ENCODE peak calls at places on chromosomes 3 and 15, in five cellular contexts. One of them, this sample, is unnamed.

GRCh38 chr15:57761562-57761961 is 55.0 kb downstream of the POLR2M start:
- DNase-seq in hepatic stellate cell: no peak
- DNase-seq in T follicular helper cell: no peak
- DNase-seq in C1 segment of cervical spinal cord: no peak
- DNase-seq in cortex of kidney: no peak
- DNase-seq in this sample: no peak

GRCh38 chr3:11168406-11168805 is 14.1 kb downstream of the HRH1 start:
- DNase-seq in C1 segment of cervical spinal cord: no peak
- DNase-seq in cortex of kidney: no peak
- DNase-seq in T follicular helper cell: no peak
- DNase-seq in hepatic stellate cell: no peak
- DNase-seq in this sample: no peak

GRCh38 chr15:89136084-89136806 is 48.0 kb downstream of the ABHD2 start:
- DNase-seq in cortex of kidney: no peak
- DNase-seq in hepatic stellate cell: no peak
- DNase-seq in C1 segment of cervical spinal cord: no peak
- DNase-seq in T follicular helper cell: no peak
- DNase-seq in this sample: no peak

GRCh38 chr3:17551333-17551732 is 191.1 kb downstream of the TBC1D5 start:
- DNase-seq in C1 segment of cervical spinal cord: no peak
- DNase-seq in hepatic stellate cell: no peak
- DNase-seq in cortex of kidney: no peak
- DNase-seq in T follicular helper cell: no peak
- DNase-seq in this sample: no peak

GRCh38 chr15:33045066-33045810 is 149.3 kb downstream of the FMN1 start:
- DNase-seq in C1 segment of cervical spinal cord: no peak
- DNase-seq in hepatic stellate cell: no peak
- DNase-seq in cortex of kidney: no peak
- DNase-seq in T follicular helper cell: no peak
- DNase-seq in this sample: no peak

GRCh38 chr15:99076109-99076508 is 28.8 kb upstream of the SYNM start:
- DNase-seq in T follicular helper cell: no peak
- DNase-seq in hepatic stellate cell: no peak
- DNase-seq in C1 segment of cervical spinal cord: no peak
- DNase-seq in cortex of kidney: no peak
- DNase-seq in this sample: no peak

GRCh38 chr3:28186748-28187147 is 54.7 kb upstream of the CMC1 start:
- DNase-seq in T follicular helper cell: no peak
- DNase-seq in hepatic stellate cell: no peak
- DNase-seq in C1 segment of cervical spinal cord: no peak
- DNase-seq in cortex of kidney: no peak
- DNase-seq in this sample: no peak

GRCh38 chr3:152581941-152582340 is 253.0 kb upstream of the P2RY1 start:
- DNase-seq in hepatic stellate cell: no peak
- DNase-seq in cortex of kidney: no peak
- DNase-seq in T follicular helper cell: no peak
- DNase-seq in C1 segment of cervical spinal cord: no peak
- DNase-seq in this sample: no peak

GRCh38 chr15:25052191-25052999 is 97.6 kb downstream of the SNRPN start:
- DNase-seq in C1 segment of cervical spinal cord: no peak
- DNase-seq in hepatic stellate cell: no peak
- DNase-seq in cortex of kidney: no peak
- DNase-seq in T follicular helper cell: no peak
- DNase-seq in this sample: no peak

GRCh38 chr3:40042752-40043443 is 233.5 kb downstream of the MYRIP start:
- DNase-seq in cortex of kidney: no peak
- DNase-seq in C1 segment of cervical spinal cord: no peak
- DNase-seq in hepatic stellate cell: no peak
- DNase-seq in T follicular helper cell: no peak
- DNase-seq in this sample: no peak

GRCh38 chr3:11140054-11140712 is 14.1 kb upstream of the HRH1 start:
- DNase-seq in T follicular helper cell: no peak
- DNase-seq in cortex of kidney: no peak
- DNase-seq in hepatic stellate cell: no peak
- DNase-seq in C1 segment of cervical spinal cord: no peak
- DNase-seq in this sample: peak; percentile 36

GRCh38 chr3:120469440-120470415 is 18.9 kb upstream of the FSTL1 start:
- DNase-seq in T follicular helper cell: no peak
- DNase-seq in hepatic stellate cell: no peak
- DNase-seq in cortex of kidney: no peak
- DNase-seq in C1 segment of cervical spinal cord: no peak
- DNase-seq in this sample: peak; percentile 46

GRCh38 chr3:116331370-116331769 is 113.9 kb downstream of the LSAMP start:
- DNase-seq in T follicular helper cell: no peak
- DNase-seq in cortex of kidney: no peak
- DNase-seq in C1 segment of cervical spinal cord: no peak
- DNase-seq in hepatic stellate cell: no peak
- DNase-seq in this sample: no peak

GRCh38 chr3:150583028-150583427 is 20.1 kb upstream of the SELENOT start:
- DNase-seq in T follicular helper cell: no peak
- DNase-seq in C1 segment of cervical spinal cord: no peak
- DNase-seq in hepatic stellate cell: no peak
- DNase-seq in cortex of kidney: no peak
- DNase-seq in this sample: no peak

GRCh38 chr3:135837977-135838636 is 127.4 kb upstream of the PPP2R3A start:
- DNase-seq in T follicular helper cell: no peak
- DNase-seq in cortex of kidney: no peak
- DNase-seq in hepatic stellate cell: no peak
- DNase-seq in C1 segment of cervical spinal cord: no peak
- DNase-seq in this sample: no peak

GRCh38 chr15:62103431-62103830 is 36.7 kb downstream of the C2CD4A start:
- DNase-seq in T follicular helper cell: no peak
- DNase-seq in cortex of kidney: no peak
- DNase-seq in hepatic stellate cell: no peak
- DNase-seq in C1 segment of cervical spinal cord: no peak
- DNase-seq in this sample: no peak

GRCh38 chr3:65716372-65716771 is 322.3 kb downstream of the MAGI1 start:
- DNase-seq in cortex of kidney: no peak
- DNase-seq in C1 segment of cervical spinal cord: no peak
- DNase-seq in T follicular helper cell: no peak
- DNase-seq in hepatic stellate cell: no peak
- DNase-seq in this sample: no peak

GRCh38 chr3:58032186-58032585 is 24.0 kb downstream of the FLNB start:
- DNase-seq in C1 segment of cervical spinal cord: no peak
- DNase-seq in T follicular helper cell: no peak
- DNase-seq in hepatic stellate cell: no peak
- DNase-seq in cortex of kidney: no peak
- DNase-seq in this sample: no peak

GRCh38 chr3:132016061-132017041 is 18.5 kb downstream of the CPNE4 start:
- DNase-seq in T follicular helper cell: no peak
- DNase-seq in hepatic stellate cell: no peak
- DNase-seq in C1 segment of cervical spinal cord: no peak
- DNase-seq in cortex of kidney: no peak
- DNase-seq in this sample: no peak

GRCh38 chr15:96351801-96352593 is 21.5 kb downstream of the NR2F2 start:
- DNase-seq in C1 segment of cervical spinal cord: no peak
- DNase-seq in T follicular helper cell: no peak
- DNase-seq in hepatic stellate cell: no peak
- DNase-seq in cortex of kidney: no peak
- DNase-seq in this sample: no peak

GRCh38 chr3:171282041-171282440 is 178.2 kb downstream of the TNIK start:
- DNase-seq in hepatic stellate cell: no peak
- DNase-seq in T follicular helper cell: no peak
- DNase-seq in cortex of kidney: no peak
- DNase-seq in C1 segment of cervical spinal cord: no peak
- DNase-seq in this sample: no peak

GRCh38 chr3:133643611-133644010 is 18.1 kb downstream of the TOPBP1 start:
- DNase-seq in C1 segment of cervical spinal cord: no peak
- DNase-seq in hepatic stellate cell: no peak
- DNase-seq in T follicular helper cell: no peak
- DNase-seq in cortex of kidney: no peak
- DNase-seq in this sample: no peak

GRCh38 chr3:73070675-73071575 is 9.5 kb downstream of the EBLN2 start:
- DNase-seq in cortex of kidney: no peak
- DNase-seq in C1 segment of cervical spinal cord: no peak
- DNase-seq in T follicular helper cell: no peak
- DNase-seq in hepatic stellate cell: peak; percentile 58
- DNase-seq in this sample: no peak

GRCh38 chr3:30188713-30189112 is 417.7 kb upstream of the TGFBR2 start:
- DNase-seq in cortex of kidney: no peak
- DNase-seq in T follicular helper cell: no peak
- DNase-seq in C1 segment of cervical spinal cord: no peak
- DNase-seq in hepatic stellate cell: no peak
- DNase-seq in this sample: peak; percentile 22

GRCh38 chr15:62739507-62739906 is 303.0 kb upstream of the TPM1 start:
- DNase-seq in T follicular helper cell: no peak
- DNase-seq in C1 segment of cervical spinal cord: no peak
- DNase-seq in hepatic stellate cell: peak; percentile 70
- DNase-seq in cortex of kidney: no peak
- DNase-seq in this sample: no peak

GRCh38 chr15:61049934-61050333 is 179.2 kb downstream of the RORA start:
- DNase-seq in cortex of kidney: no peak
- DNase-seq in C1 segment of cervical spinal cord: no peak
- DNase-seq in T follicular helper cell: no peak
- DNase-seq in hepatic stellate cell: no peak
- DNase-seq in this sample: no peak

GRCh38 chr3:155370198-155370597 is 76.7 kb upstream of the STRIT1 start:
- DNase-seq in cortex of kidney: no peak
- DNase-seq in T follicular helper cell: no peak
- DNase-seq in C1 segment of cervical spinal cord: no peak
- DNase-seq in hepatic stellate cell: no peak
- DNase-seq in this sample: peak; percentile 66

GRCh38 chr3:54939591-54940300 is 11.9 kb upstream of the LRTM1 start:
- DNase-seq in hepatic stellate cell: no peak
- DNase-seq in T follicular helper cell: no peak
- DNase-seq in cortex of kidney: no peak
- DNase-seq in C1 segment of cervical spinal cord: no peak
- DNase-seq in this sample: no peak

GRCh38 chr3:89360155-89360554 is 252.7 kb downstream of the EPHA3 start:
- DNase-seq in cortex of kidney: no peak
- DNase-seq in C1 segment of cervical spinal cord: no peak
- DNase-seq in hepatic stellate cell: no peak
- DNase-seq in T follicular helper cell: no peak
- DNase-seq in this sample: no peak

GRCh38 chr3:68088216-68088615 is 433.8 kb upstream of the SUCLG2 start:
- DNase-seq in hepatic stellate cell: no peak
- DNase-seq in C1 segment of cervical spinal cord: no peak
- DNase-seq in cortex of kidney: no peak
- DNase-seq in T follicular helper cell: peak; percentile 44
- DNase-seq in this sample: no peak

GRCh38 chr3:172048599-172048998 is 9.2 kb downstream of the FNDC3B start:
- DNase-seq in cortex of kidney: no peak
- DNase-seq in C1 segment of cervical spinal cord: no peak
- DNase-seq in hepatic stellate cell: no peak
- DNase-seq in T follicular helper cell: no peak
- DNase-seq in this sample: no peak

GRCh38 chr3:85584779-85585356 is 626.1 kb downstream of the CADM2 start:
- DNase-seq in cortex of kidney: no peak
- DNase-seq in hepatic stellate cell: no peak
- DNase-seq in C1 segment of cervical spinal cord: no peak
- DNase-seq in T follicular helper cell: no peak
- DNase-seq in this sample: no peak

GRCh38 chr15:70933411-70933810 is 40.8 kb downstream of the LRRC49 start:
- DNase-seq in C1 segment of cervical spinal cord: no peak
- DNase-seq in cortex of kidney: no peak
- DNase-seq in hepatic stellate cell: no peak
- DNase-seq in T follicular helper cell: no peak
- DNase-seq in this sample: no peak

GRCh38 chr3:36380171-36381031 is at the start of gene STAC:
- DNase-seq in cortex of kidney: peak; percentile 14
- DNase-seq in hepatic stellate cell: peak; percentile 54
- DNase-seq in C1 segment of cervical spinal cord: no peak
- DNase-seq in T follicular helper cell: no peak
- DNase-seq in this sample: peak; percentile 21

This sample was measured in left ventricle myocardium superior.